ENCODE peak calls at places on chromosomes 12 and 14, in four cellular contexts. One of them, this sample, is unnamed.
A peak's percentile ranks its signal among the peaks of the same experiment; 100 is the strongest.

GRCh38 chr12:120466560-120467315 is 2.8 kb downstream of the SRSF9 start:
- DNase-seq in right atrium auricular region: no peak
- DNase-seq in AG04449: no peak
- DNase-seq in cardiac fibroblast: peak; percentile 60
- DNase-seq in this sample: no peak

GRCh38 chr12:13986031-13986430 is 4.6 kb upstream of the GRIN2B start:
- DNase-seq in right atrium auricular region: no peak
- DNase-seq in AG04449: no peak
- DNase-seq in cardiac fibroblast: no peak
- DNase-seq in this sample: no peak

GRCh38 chr14:95597784-95598204 is 62.9 kb downstream of the GLRX5 start:
- DNase-seq in right atrium auricular region: no peak
- DNase-seq in AG04449: no peak
- DNase-seq in cardiac fibroblast: peak; percentile 2
- DNase-seq in this sample: no peak

GRCh38 chr12:130967631-130968030 is 13.9 kb downstream of the ADGRD1 start:
- DNase-seq in right atrium auricular region: peak; percentile 57
- DNase-seq in AG04449: no peak
- DNase-seq in cardiac fibroblast: no peak
- DNase-seq in this sample: peak; percentile 69

GRCh38 chr12:71935594-71935993 is 3.1 kb upstream of the TPH2 start:
- DNase-seq in right atrium auricular region: no peak
- DNase-seq in AG04449: no peak
- DNase-seq in cardiac fibroblast: no peak
- DNase-seq in this sample: no peak

GRCh38 chr12:93957870-93958269 is 190.5 kb upstream of the PLXNC1 start:
- DNase-seq in right atrium auricular region: no peak
- DNase-seq in AG04449: no peak
- DNase-seq in cardiac fibroblast: no peak
- DNase-seq in this sample: no peak

GRCh38 chr12:6375269-6376078 is at the start of gene SCNN1A:
- DNase-seq in right atrium auricular region: no peak
- DNase-seq in AG04449: no peak
- DNase-seq in cardiac fibroblast: no peak
- DNase-seq in this sample: no peak

GRCh38 chr12:55899035-55899434 is 28.7 kb downstream of the PYM1 start:
- DNase-seq in right atrium auricular region: no peak
- DNase-seq in AG04449: no peak
- DNase-seq in cardiac fibroblast: peak; percentile 54
- DNase-seq in this sample: no peak

GRCh38 chr14:100586520-100587247 is 533 bp downstream of the BEGAIN start:
- DNase-seq in right atrium auricular region: no peak
- DNase-seq in AG04449: no peak
- DNase-seq in cardiac fibroblast: peak; percentile 23
- DNase-seq in this sample: no peak

GRCh38 chr14:71060795-71061455 is 153.7 kb downstream of the PCNX1 start:
- DNase-seq in right atrium auricular region: no peak
- DNase-seq in AG04449: no peak
- DNase-seq in cardiac fibroblast: peak; percentile 47
- DNase-seq in this sample: no peak

GRCh38 chr12:51345681-51346080 is 798 bp downstream of the CELA1 start:
- DNase-seq in right atrium auricular region: no peak
- DNase-seq in AG04449: no peak
- DNase-seq in cardiac fibroblast: peak; percentile 38
- DNase-seq in this sample: no peak

GRCh38 chr12:131827961-131828534 is at the start of gene MMP17:
- DNase-seq in right atrium auricular region: no peak
- DNase-seq in AG04449: no peak
- DNase-seq in cardiac fibroblast: peak; percentile 73
- DNase-seq in this sample: no peak

DNA sequence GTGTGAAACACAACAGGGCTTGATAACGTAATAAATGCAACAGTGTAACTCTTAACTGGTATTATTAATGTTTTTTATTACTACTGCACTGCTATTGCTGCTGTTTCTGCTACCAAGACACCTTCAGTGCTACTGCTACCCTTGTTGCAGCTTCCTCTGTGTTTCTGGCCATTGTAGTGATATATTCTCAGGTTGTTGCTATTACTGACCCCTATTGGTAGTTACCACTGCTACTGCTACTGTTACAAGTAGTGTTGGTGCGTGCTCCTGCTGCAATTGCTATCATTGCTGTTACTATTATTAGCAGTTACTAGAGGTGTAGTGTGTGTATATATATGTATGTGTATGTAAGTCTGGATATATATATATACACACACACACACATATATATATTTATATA is 87.2 kb upstream of the PTPRB start:
- DNase-seq in right atrium auricular region: no peak
- DNase-seq in AG04449: no peak
- DNase-seq in cardiac fibroblast: peak; percentile 10
- DNase-seq in this sample: no peak
- TF ChIP-seq CTCF in right atrium auricular region: no peak
- TF ChIP-seq CTCF in AG04449: no peak
- TF ChIP-seq CTCF in cardiac fibroblast: peak; percentile 39
- TF ChIP-seq CTCF in this sample: peak; percentile 24

DNA sequence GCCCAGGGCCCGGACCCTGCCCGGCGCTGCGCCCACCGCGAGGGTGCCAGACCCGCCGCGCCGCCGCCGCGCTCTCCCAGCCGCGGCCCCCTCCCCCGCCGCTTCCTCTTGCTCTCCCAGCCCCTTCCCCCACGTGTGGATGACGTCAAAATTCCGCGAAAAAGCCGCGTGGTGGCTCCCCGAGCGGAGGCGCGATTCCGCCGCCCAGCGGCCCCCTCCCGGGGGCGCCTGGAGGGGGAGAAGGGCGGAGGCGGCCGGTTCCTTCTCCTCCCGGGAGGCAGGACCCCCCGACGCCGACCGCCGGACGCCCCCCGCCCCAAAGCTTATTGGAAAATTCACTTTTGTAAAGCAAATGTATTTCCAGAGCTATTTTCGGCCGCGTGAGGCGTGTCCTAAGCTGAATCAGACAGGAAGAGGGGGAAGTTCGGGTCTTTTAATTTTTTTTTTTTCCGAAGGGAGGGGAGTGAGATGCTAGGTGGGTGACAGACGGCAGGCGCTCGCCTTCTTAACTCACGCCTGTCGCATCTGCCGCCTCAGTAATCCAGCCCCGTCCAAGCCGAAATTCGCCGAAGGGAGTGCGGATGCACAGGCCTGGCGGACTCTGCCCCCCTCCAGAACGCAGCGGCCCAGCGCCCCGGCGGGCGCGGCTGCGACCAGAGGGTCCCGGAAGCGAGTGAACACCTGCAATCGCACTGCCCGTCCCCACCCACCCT is 4.1 kb upstream of the CCND2 start:
- DNase-seq in right atrium auricular region: peak; percentile 81
- DNase-seq in AG04449: no peak
- DNase-seq in cardiac fibroblast: peak; percentile 49
- DNase-seq in this sample: peak; percentile 82
- TF ChIP-seq CTCF in right atrium auricular region: no peak
- TF ChIP-seq CTCF in AG04449: no peak
- TF ChIP-seq CTCF in cardiac fibroblast: no peak
- TF ChIP-seq CTCF in this sample: no peak

GRCh38 chr12:68364893-68365725 is 32.9 kb upstream of the MDM1 start:
- DNase-seq in right atrium auricular region: peak; percentile 97
- DNase-seq in AG04449: peak; percentile 98
- DNase-seq in cardiac fibroblast: peak; percentile 99
- DNase-seq in this sample: peak; percentile 91
- TF ChIP-seq CTCF in right atrium auricular region: no peak
- TF ChIP-seq CTCF in AG04449: no peak
- TF ChIP-seq CTCF in cardiac fibroblast: no peak
- TF ChIP-seq CTCF in this sample: peak; percentile 24

GRCh38 chr14:51039285-51039684 is 55.6 kb downstream of the TRIM9 start:
- DNase-seq in right atrium auricular region: no peak
- DNase-seq in AG04449: no peak
- DNase-seq in cardiac fibroblast: no peak
- DNase-seq in this sample: no peak
- TF ChIP-seq CTCF in right atrium auricular region: no peak
- TF ChIP-seq CTCF in AG04449: no peak
- TF ChIP-seq CTCF in cardiac fibroblast: no peak
- TF ChIP-seq CTCF in this sample: no peak

DNA sequence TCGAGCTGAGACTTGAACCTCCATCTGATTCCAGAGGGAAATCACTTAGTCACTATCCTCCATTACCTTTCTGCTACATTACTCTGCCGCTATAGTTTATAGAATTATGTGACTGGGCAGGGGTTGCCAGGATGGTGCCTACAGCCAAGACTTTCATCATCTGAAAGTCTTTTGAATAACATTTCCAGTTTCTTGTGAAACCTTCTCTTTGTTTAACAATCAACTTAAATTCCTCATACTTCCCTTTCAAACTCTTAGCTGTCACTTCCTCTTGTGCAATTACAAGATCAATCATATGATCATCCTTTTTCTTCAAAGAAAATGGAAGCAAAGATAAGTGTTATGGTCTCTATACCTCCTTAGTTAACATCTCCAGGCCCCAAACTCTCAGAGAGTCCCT is 25.4 kb upstream of the PELI2 start:
- DNase-seq in right atrium auricular region: no peak
- DNase-seq in AG04449: no peak
- DNase-seq in cardiac fibroblast: peak; percentile 64
- DNase-seq in this sample: no peak
- TF ChIP-seq CTCF in right atrium auricular region: no peak
- TF ChIP-seq CTCF in AG04449: no peak
- TF ChIP-seq CTCF in cardiac fibroblast: no peak
- TF ChIP-seq CTCF in this sample: no peak

GRCh38 chr12:106171117-106171750 is 32.5 kb upstream of the NUAK1 start:
- DNase-seq in right atrium auricular region: no peak
- DNase-seq in AG04449: no peak
- DNase-seq in cardiac fibroblast: no peak
- DNase-seq in this sample: no peak
- TF ChIP-seq CTCF in right atrium auricular region: no peak
- TF ChIP-seq CTCF in AG04449: no peak
- TF ChIP-seq CTCF in cardiac fibroblast: no peak
- TF ChIP-seq CTCF in this sample: peak; percentile 27

DNA sequence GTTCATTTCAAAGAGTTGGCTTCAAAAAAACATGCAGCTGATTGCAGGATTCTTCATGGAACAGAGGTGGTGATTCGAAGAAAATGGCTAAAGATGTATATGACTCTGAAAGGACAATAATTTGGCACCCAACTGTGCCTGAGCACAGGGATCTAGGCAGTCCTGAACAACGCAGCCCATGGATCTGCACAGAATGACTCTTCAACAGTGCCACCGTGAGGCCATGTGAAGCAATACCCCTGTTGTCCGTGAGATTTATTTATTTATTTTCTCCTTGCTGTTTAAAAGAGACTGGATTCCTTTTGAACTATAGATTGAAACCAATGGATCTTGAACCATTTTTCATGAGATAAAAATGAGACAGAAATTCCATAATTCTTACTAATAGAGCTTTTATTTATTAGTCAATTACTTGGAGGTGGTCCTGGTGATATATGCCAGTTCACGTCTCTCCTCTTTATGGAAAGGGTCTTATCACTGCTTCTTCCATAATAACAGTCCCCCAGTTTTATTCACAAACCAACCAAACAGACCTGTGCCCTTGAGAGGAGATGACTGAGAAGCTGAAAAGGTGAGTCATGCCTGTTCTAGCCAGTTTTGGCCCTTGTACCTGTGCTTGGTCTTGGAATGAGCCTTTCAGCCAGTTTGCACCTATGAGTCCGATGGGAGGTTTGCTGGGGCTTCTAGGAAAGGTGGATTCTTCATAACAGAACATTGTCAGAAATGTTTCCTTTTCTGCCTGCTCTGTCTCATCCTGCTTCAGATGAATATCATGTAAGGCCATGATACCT is 1598.3 kb downstream of the AACS start:
- DNase-seq in right atrium auricular region: no peak
- DNase-seq in AG04449: no peak
- DNase-seq in cardiac fibroblast: peak; percentile 5
- DNase-seq in this sample: no peak
- TF ChIP-seq CTCF in right atrium auricular region: no peak
- TF ChIP-seq CTCF in AG04449: no peak
- TF ChIP-seq CTCF in cardiac fibroblast: peak; percentile 33
- TF ChIP-seq CTCF in this sample: no peak